ENCODE peak calls at places on chromosomes 11 and 22, in four cellular contexts. X, E, Q and B are unnamed samples.

GRCh38 chr11:63491614-63492372 is 826 bp upstream of the PLAAT5 start:
- DNase-seq in X (no peak), E (no peak), Q (no peak), B (no peak)

GRCh38 chr11:30346068-30346688 is 23.3 kb downstream of the ARL14EP start:
- DNase-seq in X (peak), E (no peak), Q (peak), B (no peak)

GRCh38 chr22:30277547-30278344 is 11.1 kb upstream of the OSM start:
- DNase-seq in X (peak), E (no peak), Q (peak), B (no peak)

GRCh38 chr22:20663137-20663828 is 110.6 kb upstream of the SERPIND1 start:
- DNase-seq in X (no peak), E (no peak), Q (no peak), B (no peak)

GRCh38 chr11:130181295-130182272 is 22.0 kb downstream of the ST14 start:
- DNase-seq in X (no peak), E (no peak), Q (no peak), B (peak)

GRCh38 chr22:44577391-44578114 is 79.5 kb upstream of the RTL6 start:
- DNase-seq in X (no peak), E (no peak), Q (no peak), B (no peak)

GRCh38 chr11:78040691-78041379 is 17.8 kb upstream of the KCTD14 start:
- DNase-seq in X (peak), E (no peak), Q (peak), B (no peak)

GRCh38 chr11:46345131-46345597 is 2.1 kb upstream of the DGKZ start:
- DNase-seq in X (no peak), E (no peak), Q (peak), B (no peak)

GRCh38 chr11:2665747-2666710 is 33.8 kb downstream of the KCNQ1OT1 start:
- DNase-seq in X (no peak), E (no peak), Q (no peak), B (no peak)

GRCh38 chr11:78223320-78223954 is 34.7 kb downstream of the USP35 start:
- DNase-seq in X (no peak), E (no peak), Q (no peak), B (no peak)

GRCh38 chr11:47889714-47890441 is 41.7 kb upstream of the NUP160 start:
- DNase-seq in X (no peak), E (no peak), Q (peak), B (peak)

GRCh38 chr11:68549789-68550484 is 89.4 kb downstream of the PPP6R3 start:
- DNase-seq in X (no peak), E (no peak), Q (peak), B (no peak)

GRCh38 chr22:48332438-48333322 is 1495.0 kb downstream of the BRD1 start:
- DNase-seq in X (no peak), E (no peak), Q (no peak), B (no peak)

GRCh38 chr11:85628771-85629341 is 463 bp downstream of the TMEM126B start:
- DNase-seq in X (no peak), E (no peak), Q (peak), B (no peak)

GRCh38 chr11:102622258-102622657 is 2.9 kb downstream of the MMP20 start:
- DNase-seq in X (no peak), E (no peak), Q (peak), B (no peak)

GRCh38 chr11:19988598-19988997 is 171.7 kb downstream of the DBX1 start:
- DNase-seq in X (no peak), E (no peak), Q (no peak), B (peak)

GRCh38 chr11:64165482-64165841 is 451 bp downstream of the MACROD1 start:
- DNase-seq in X (peak), E (no peak), Q (peak), B (no peak)

GRCh38 chr11:84097186-84097585 is 811.0 kb upstream of the CCDC90B start:
- DNase-seq in X (no peak), E (no peak), Q (no peak), B (no peak)